ENCODE peak calls at places on chromosomes 16 and 17, in five cellular contexts. X is H1, W is transverse colon, I is HCT116, Z is NB4. J is an unnamed sample.

GRCh38 chr16:54407596-54407995 is 121.0 kb upstream of the IRX3 start:
- DNase-seq in X (no peak), W (no peak), I (no peak), Z (no peak), J (no peak)

GRCh38 chr16:81243927-81244326 is 5.4 kb downstream of the BCO1 start:
- DNase-seq in X (no peak), W (no peak), I (no peak), Z (no peak), J (no peak)

GRCh38 chr17:43645765-43646481 is 15.8 kb downstream of the MEOX1 start:
- DNase-seq in X (no peak), W (peak), I (no peak), Z (no peak), J (peak)

GRCh38 chr16:49703494-49703893 is 152.4 kb downstream of the ZNF423 start:
- DNase-seq in X (no peak), W (no peak), I (no peak), Z (no peak), J (no peak)

GRCh38 chr16:71885261-71885650 is 1.3 kb upstream of the ZNF821 start:
- DNase-seq in X (no peak), W (no peak), I (no peak), Z (peak), J (no peak)

GRCh38 chr17:78883533-78884131 is 19.4 kb downstream of the CEP295NL start:
- DNase-seq in X (no peak), W (peak), I (peak), Z (peak), J (peak)

GRCh38 chr16:17289050-17289449 is 181.7 kb downstream of the XYLT1 start:
- DNase-seq in X (no peak), W (no peak), I (no peak), Z (no peak), J (no peak)

GRCh38 chr16:57167951-57168350 is 17.9 kb downstream of the PSME3IP1 start:
- DNase-seq in X (no peak), W (no peak), I (peak), Z (peak), J (no peak)

GRCh38 chr17:4711671-4712111 is 1.3 kb downstream of the ARRB2 start:
- DNase-seq in X (no peak), W (peak), I (no peak), Z (peak), J (peak)

GRCh38 chr17:49969134-49969759 is at the start of gene DLX4:
- DNase-seq in X (no peak), W (no peak), I (no peak), Z (peak), J (no peak)

GRCh38 chr16:57371494-57372371 is 557 bp upstream of the CX3CL1 start:
- DNase-seq in X (no peak), W (no peak), I (no peak), Z (no peak), J (peak)

GRCh38 chr17:59007995-59008394 is 98.7 kb downstream of the TRIM37 start:
- DNase-seq in X (no peak), W (no peak), I (no peak), Z (no peak), J (no peak)

GRCh38 chr16:64131423-64131822 is 990.4 kb downstream of the CDH11 start:
- DNase-seq in X (no peak), W (no peak), I (no peak), Z (no peak), J (no peak)

GRCh38 chr17:29593546-29594440 is 861 bp downstream of the ANKRD13B start:
- DNase-seq in X (no peak), W (peak), I (no peak), Z (peak), J (no peak)

GRCh38 chr17:33500141-33500540 is 207.0 kb upstream of the ASIC2 start:
- DNase-seq in X (no peak), W (no peak), I (no peak), Z (no peak), J (no peak)

DNA sequence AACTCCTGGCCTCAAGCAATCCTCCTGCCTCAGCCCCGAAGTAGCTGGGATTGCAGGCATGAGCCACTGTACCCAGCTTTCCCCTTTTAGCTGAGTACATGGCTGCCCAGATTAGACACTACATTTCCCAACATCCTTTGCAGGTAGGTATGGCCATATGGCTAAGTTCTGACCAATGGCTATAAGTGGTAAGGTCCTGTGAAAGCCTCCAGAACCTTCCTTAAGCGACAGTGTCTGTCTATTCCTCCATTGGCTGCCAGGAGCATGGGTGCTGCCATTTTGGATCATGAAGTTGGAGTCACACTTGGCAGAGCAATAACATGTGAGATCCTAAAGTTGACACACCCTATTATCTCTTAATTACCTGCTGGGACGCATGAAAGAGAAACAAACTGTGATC is 24.4 kb upstream of the CRHR1 start:
- DNase-seq in X (no peak), W (no peak), I (peak), Z (peak), J (no peak)
- TF ChIP-seq POLR2A in X (no peak), W (no peak), I (no peak), Z (no peak), J (no peak)

GRCh38 chr17:6913608-6914443 is 82.0 kb upstream of the ALOX12 start:
- DNase-seq in X (peak), W (peak), I (no peak), Z (peak), J (peak)
- TF ChIP-seq CTCF in X (peak), W (peak), I (peak), Z (peak), J (peak)

GRCh38 chr16:2858245-2859025 is 465 bp upstream of the PRSS22 start:
- DNase-seq in X (no peak), W (peak), I (peak), Z (no peak), J (no peak)

GRCh38 chr16:2855536-2855935 is 2.4 kb downstream of the PRSS22 start:
- DNase-seq in X (no peak), W (no peak), I (no peak), Z (no peak), J (no peak)

GRCh38 chr16:2856061-2856670 is 1.8 kb downstream of the PRSS22 start:
- DNase-seq in X (no peak), W (peak), I (no peak), Z (no peak), J (no peak)

GRCh38 chr16:2856686-2857450 is 1.1 kb downstream of the PRSS22 start:
- DNase-seq in X (no peak), W (no peak), I (no peak), Z (no peak), J (no peak)

DNA sequence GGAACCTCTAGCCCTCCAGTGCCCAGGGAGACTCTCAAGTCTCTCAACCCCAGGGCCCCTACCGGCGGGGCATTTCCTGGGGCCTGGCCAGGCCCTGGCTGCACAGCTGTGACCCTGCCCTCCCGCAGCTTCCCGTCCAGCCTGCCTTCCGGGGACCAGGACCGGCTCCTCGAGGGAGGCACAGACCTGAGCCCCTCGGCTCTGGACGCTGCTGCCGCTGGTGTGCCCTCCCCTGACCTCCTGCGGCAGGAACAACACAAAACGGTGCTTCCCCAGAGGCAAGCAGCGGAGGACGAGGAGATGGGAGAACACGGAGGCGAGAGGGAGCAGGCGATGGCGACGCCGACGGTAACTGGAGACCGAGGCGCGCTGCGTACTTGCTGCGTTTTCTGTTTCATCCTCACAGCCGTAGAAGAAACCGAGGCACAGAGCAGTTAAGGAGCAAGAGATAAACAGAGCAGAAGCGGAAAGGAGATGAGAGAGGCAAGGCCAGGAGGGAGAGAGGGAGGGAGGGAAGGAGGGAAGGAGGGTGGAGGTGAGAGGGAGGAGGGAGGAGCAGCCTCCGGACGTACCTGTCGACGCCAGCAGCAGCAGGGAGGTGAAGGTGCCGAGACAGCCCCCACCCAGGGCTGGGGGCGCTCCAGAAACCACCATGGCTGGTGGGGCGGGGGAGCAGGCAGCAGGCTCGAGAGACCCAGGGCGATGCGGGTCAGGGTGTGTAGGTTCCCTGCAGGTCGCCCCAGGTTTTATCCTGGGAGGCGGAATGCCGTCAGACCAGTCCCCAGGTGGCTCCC is at the start of gene PRSS22:
- DNase-seq in X (no peak), W (peak), I (no peak), Z (no peak), J (no peak)
- H3K4me3 ChIP-seq in X (peak), W (peak), I (peak), Z (no peak), J (no peak)

GRCh38 chr17:8630802-8631553 is 453 bp upstream of the MYH10 start:
- DNase-seq in X (peak), W (peak), I (peak), Z (peak), J (peak)
- TF ChIP-seq POLR2A in X (peak), W (no peak), I (peak), Z (no peak), J (peak)

GRCh38 chr16:27671410-27671809 is 121.5 kb downstream of the KATNIP start:
- DNase-seq in X (no peak), W (no peak), I (no peak), Z (no peak), J (no peak)
- TF ChIP-seq CTCF in X (peak), W (no peak), I (peak), Z (no peak), J (no peak)

J was measured in right lobe of liver.